ENCODE peak calls at places on chromosomes 4 and X, in five cellular contexts. F is NT2/D1, Y is GM12878, Z is HepG2, X is H1. V is an unnamed sample.

GRCh38 chr4:104500452-104500851 is 5.8 kb upstream of the CXXC4 start:
- DNase-seq in Z (no peak), Y (no peak), F (no peak), X (no peak), V (no peak)

GRCh38 chr4:24137596-24137962 is 247.7 kb upstream of the PPARGC1A start:
- DNase-seq in Y (no peak), Z (peak), X (no peak), F (no peak), V (no peak)

GRCh38 chr4:96301727-96302126 is 461.8 kb downstream of the PDHA2 start:
- DNase-seq in F (no peak), Z (no peak), X (no peak), Y (no peak), V (no peak)

GRCh38 chr4:99483636-99484035 is 27.2 kb upstream of the C4orf17 start:
- DNase-seq in X (no peak), F (no peak), Z (no peak), Y (no peak), V (no peak)

GRCh38 chr4:84578540-84579409 is 4.2 kb upstream of the CDS1 start:
- DNase-seq in Z (peak), X (no peak), F (no peak), Y (no peak), V (no peak)

GRCh38 chr4:186746581-186746980 is 22.9 kb upstream of the FAT1 start:
- DNase-seq in F (no peak), Y (no peak), X (no peak), Z (no peak), V (no peak)

GRCh38 chr4:167111622-167112021 is 122.7 kb downstream of the SPOCK3 start:
- DNase-seq in F (no peak), Y (no peak), X (no peak), Z (no peak), V (no peak)

GRCh38 chrX:72280210-72280882 is 3.3 kb upstream of the RPS4X start:
- DNase-seq in X (no peak), Z (no peak), F (no peak), Y (no peak), V (no peak)

GRCh38 chr4:185396724-185397402 is at the start of gene ANKRD37:
- DNase-seq in X (no peak), Z (peak), F (no peak), Y (no peak), V (peak)

GRCh38 chr4:184969610-184970009 is 48.7 kb upstream of the HELT start:
- DNase-seq in Y (no peak), X (no peak), Z (no peak), F (no peak), V (no peak)

GRCh38 chr4:127486248-127486647 is 146.5 kb upstream of the INTU start:
- DNase-seq in Z (no peak), F (no peak), X (no peak), Y (no peak), V (no peak)

GRCh38 chr4:155419266-155419665 is 42.5 kb upstream of the MAP9 start:
- DNase-seq in X (no peak), Z (no peak), F (no peak), Y (no peak), V (no peak)

GRCh38 chr4:2286904-2287593 is 25.1 kb upstream of the MXD4 start:
- DNase-seq in F (no peak), X (no peak), Y (no peak), Z (no peak), V (no peak)

GRCh38 chr4:87838207-87838606 is 5.4 kb downstream of the MEPE start:
- DNase-seq in X (no peak), F (no peak), Y (no peak), Z (no peak), V (no peak)

GRCh38 chr4:176052744-176053143 is 12.9 kb upstream of the WDR17 start:
- DNase-seq in Y (peak), Z (no peak), F (no peak), X (no peak), V (no peak)
- TF ChIP-seq SUZ12 in Y (no peak), Z (no peak), F (no peak), X (no peak), V (no peak)

GRCh38 chr4:4457803-4458550 is 71.1 kb downstream of the NSG1 start:
- DNase-seq in Y (no peak), Z (no peak), F (no peak), X (no peak), V (no peak)
- TF ChIP-seq SUZ12 in Y (no peak), Z (no peak), F (no peak), X (no peak), V (no peak)

DNA sequence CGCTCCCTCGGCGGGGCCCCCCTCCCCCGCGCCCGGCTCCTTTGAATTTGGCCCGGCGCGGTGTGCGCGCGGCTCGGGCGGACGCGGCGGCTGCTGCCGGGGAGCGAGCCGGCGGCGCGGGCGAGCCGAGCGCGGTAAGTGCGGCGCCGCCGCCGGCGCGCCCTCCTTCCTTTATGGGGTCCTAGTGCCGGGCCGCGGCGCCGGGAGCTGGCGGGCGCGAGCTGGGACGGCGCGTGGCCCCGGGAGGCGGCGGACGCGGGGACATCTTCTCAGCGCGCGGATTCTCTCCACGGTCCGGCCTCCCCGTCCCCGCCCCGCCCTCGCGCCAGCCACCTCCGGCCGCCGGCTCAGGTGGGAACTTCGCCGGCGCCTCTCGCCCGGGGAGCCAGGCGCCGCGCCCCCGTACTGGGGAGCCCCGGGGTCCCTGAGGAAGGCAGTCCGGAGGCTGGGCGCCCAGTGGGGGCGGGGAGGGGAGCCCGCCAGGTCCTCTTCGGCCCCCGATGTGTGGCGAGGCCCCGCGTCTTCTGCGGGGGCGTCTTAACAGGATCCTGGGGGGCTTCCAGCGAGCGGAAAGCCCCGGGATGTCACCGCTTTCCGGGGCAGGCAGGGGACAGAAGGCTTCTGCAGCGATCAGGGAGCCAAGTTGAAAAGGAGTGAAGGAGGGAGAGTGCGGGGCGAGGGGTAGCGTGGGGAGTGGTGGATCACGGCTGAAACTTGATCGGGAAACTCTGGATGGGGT is 98.4 kb upstream of the TENM3 start:
- DNase-seq in X (no peak), Y (no peak), Z (no peak), F (no peak), V (peak)
- TF ChIP-seq SUZ12 in X (no peak), Y (no peak), Z (no peak), F (no peak), V (no peak)

GRCh38 chr4:33381806-33382205 is 2661.6 kb downstream of the PCDH7 start:
- DNase-seq in Z (no peak), Y (no peak), X (no peak), F (no peak), V (no peak)
- TF ChIP-seq SUZ12 in Z (no peak), Y (no peak), X (no peak), F (no peak), V (no peak)

GRCh38 chr4:122666527-122667245 is 45.8 kb upstream of the IL21 start:
- DNase-seq in F (no peak), Z (no peak), X (no peak), Y (no peak), V (no peak)
- TF ChIP-seq SUZ12 in F (no peak), Z (no peak), X (no peak), Y (no peak), V (no peak)